ENCODE peak calls at places on chromosome 21, in nine cellular contexts. O, X, Z, A, Q, C, G, S and B are unnamed samples.

GRCh38 chr21:33078907-33079582 is 9.1 kb downstream of the OLIG1 start:
- DNase-seq in O (peak), X (peak), Z (no peak), A (no peak), Q (peak), C (peak), G (no peak), S (peak), B (peak)

GRCh38 chr21:38376693-38377092 is 119.9 kb downstream of the KCNJ15 start:
- DNase-seq in O (no peak), X (no peak), Z (peak), A (no peak), Q (no peak), C (no peak), G (no peak), S (no peak), B (no peak)

GRCh38 chr21:26007911-26008579 is 162.5 kb downstream of the APP start:
- DNase-seq in O (peak), X (no peak), Z (no peak), A (no peak), Q (no peak), C (no peak), G (no peak), S (no peak), B (no peak)

GRCh38 chr21:40043423-40043822 is 176.2 kb downstream of the PCP4 start:
- DNase-seq in O (no peak), X (no peak), Z (no peak), A (no peak), Q (no peak), C (no peak), G (no peak), S (no peak), B (no peak)

GRCh38 chr21:14870841-14871126 is 194.0 kb downstream of the NRIP1 start:
- DNase-seq in O (no peak), X (no peak), Z (no peak), A (no peak), Q (no peak), C (no peak), G (no peak), S (no peak), B (no peak)

GRCh38 chr21:25313891-25314646 is 293.2 kb downstream of the MRPL39 start:
- DNase-seq in O (peak), X (no peak), Z (no peak), A (no peak), Q (no peak), C (no peak), G (no peak), S (no peak), B (no peak)

GRCh38 chr21:37071561-37072238 is 1.2 kb downstream of the PIGP start:
- DNase-seq in O (peak), X (no peak), Z (peak), A (peak), Q (peak), C (no peak), G (peak), S (peak), B (peak)

GRCh38 chr21:15210235-15210678 is 145.5 kb upstream of the NRIP1 start:
- DNase-seq in O (no peak), X (no peak), Z (no peak), A (peak), Q (peak), C (no peak), G (no peak), S (no peak), B (peak)

GRCh38 chr21:36044056-36044455 is 16.3 kb downstream of the SETD4 start:
- DNase-seq in O (no peak), X (no peak), Z (no peak), A (peak), Q (no peak), C (no peak), G (no peak), S (peak), B (no peak)

GRCh38 chr21:34180406-34180805 is 107.0 kb downstream of the MRPS6 start:
- DNase-seq in O (no peak), X (no peak), Z (no peak), A (no peak), Q (no peak), C (no peak), G (no peak), S (no peak), B (no peak)

GRCh38 chr21:33309778-33310177 is 15.0 kb upstream of the IFNAR1 start:
- DNase-seq in O (no peak), X (no peak), Z (no peak), A (no peak), Q (no peak), C (no peak), G (no peak), S (peak), B (no peak)

GRCh38 chr21:16124397-16125130 is 394.8 kb downstream of the USP25 start:
- DNase-seq in O (peak), X (no peak), Z (peak), A (no peak), Q (no peak), C (no peak), G (no peak), S (no peak), B (no peak)

GRCh38 chr21:32256226-32256625 is 22.6 kb downstream of the MIS18A start:
- DNase-seq in O (no peak), X (no peak), Z (no peak), A (no peak), Q (no peak), C (no peak), G (no peak), S (no peak), B (no peak)

GRCh38 chr21:29232601-29233541 is 65.9 kb upstream of the BACH1 start:
- DNase-seq in O (peak), X (no peak), Z (no peak), A (no peak), Q (no peak), C (no peak), G (no peak), S (no peak), B (no peak)

GRCh38 chr21:34807146-34807880 is 138.5 kb downstream of the CLIC6 start:
- DNase-seq in O (peak), X (no peak), Z (no peak), A (peak), Q (no peak), C (no peak), G (no peak), S (no peak), B (no peak)

GRCh38 chr21:31347435-31348032 is 3.5 kb upstream of the TIAM1 start:
- DNase-seq in O (peak), X (no peak), Z (no peak), A (no peak), Q (no peak), C (no peak), G (no peak), S (no peak), B (no peak)

GRCh38 chr21:35120631-35121180 is 71.6 kb upstream of the RUNX1 start:
- DNase-seq in O (no peak), X (no peak), Z (no peak), A (no peak), Q (no peak), C (no peak), G (no peak), S (no peak), B (no peak)

GRCh38 chr21:46229133-46229922 is 754 bp upstream of the LSS start:
- DNase-seq in O (no peak), X (no peak), Z (peak), A (no peak), Q (peak), C (peak), G (no peak), S (no peak), B (peak)

GRCh38 chr21:46226146-46226545 is 2.4 kb downstream of the LSS start:
- DNase-seq in O (peak), X (no peak), Z (no peak), A (peak), Q (no peak), C (no peak), G (peak), S (no peak), B (no peak)

GRCh38 chr21:46228345-46229051 is at the start of gene LSS:
- DNase-seq in O (peak), X (peak), Z (peak), A (peak), Q (peak), C (peak), G (peak), S (peak), B (peak)

GRCh38 chr21:46227811-46228344 is 696 bp downstream of the LSS start:
- DNase-seq in O (no peak), X (no peak), Z (no peak), A (no peak), Q (no peak), C (no peak), G (no peak), S (no peak), B (peak)

DNA sequence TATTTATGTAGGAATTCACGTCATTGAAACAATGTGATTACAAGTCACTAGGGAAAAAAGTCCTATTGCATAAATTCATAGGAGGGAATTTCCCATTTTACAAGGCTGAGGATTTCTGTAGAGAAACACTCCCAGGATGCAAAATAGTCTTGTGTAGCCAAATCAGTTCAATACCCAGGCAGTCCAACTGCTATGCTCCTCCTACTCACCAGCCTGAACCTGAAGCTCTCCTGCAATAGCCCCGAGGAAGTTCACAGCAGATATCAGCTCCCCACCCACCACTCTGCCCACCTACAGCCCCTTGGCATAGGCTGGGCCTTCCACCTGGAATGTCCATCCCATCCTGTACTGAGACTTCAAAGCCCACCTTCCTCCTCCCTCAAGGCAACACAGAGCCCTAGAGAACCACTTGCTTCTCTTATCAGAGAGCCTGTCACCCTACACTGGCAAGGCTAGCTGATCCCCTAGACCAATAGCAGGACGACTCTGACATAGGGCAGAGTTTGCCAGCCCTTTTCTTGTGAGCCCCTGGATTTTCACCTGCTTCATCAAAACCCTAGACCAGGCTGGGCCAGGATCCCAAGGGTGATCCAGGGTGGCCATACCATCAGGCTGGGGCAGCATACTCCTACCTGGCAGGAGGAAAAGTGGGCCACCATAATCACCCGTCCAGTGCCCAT is 1.5 kb downstream of the LSS start:
- DNase-seq in O (peak), X (no peak), Z (no peak), A (no peak), Q (peak), C (no peak), G (no peak), S (peak), B (peak)
- TF ChIP-seq POLR2A in O (peak), X (no peak), Z (no peak), A (no peak), Q (no peak), C (no peak), G (no peak), S (no peak), B (no peak)

GRCh38 chr21:42545745-42546144 is 32.1 kb downstream of the SLC37A1 start:
- DNase-seq in O (no peak), X (no peak), Z (no peak), A (no peak), Q (no peak), C (no peak), G (no peak), S (no peak), B (no peak)

GRCh38 chr21:42546433-42546832 is 32.8 kb downstream of the SLC37A1 start:
- DNase-seq in O (no peak), X (no peak), Z (no peak), A (no peak), Q (no peak), C (no peak), G (no peak), S (peak), B (no peak)

GRCh38 chr21:42548687-42549406 is 35.2 kb downstream of the SLC37A1 start:
- DNase-seq in O (no peak), X (no peak), Z (no peak), A (peak), Q (no peak), C (no peak), G (no peak), S (no peak), B (no peak)

GRCh38 chr21:42547906-42548365 is 34.3 kb downstream of the SLC37A1 start:
- DNase-seq in O (no peak), X (no peak), Z (no peak), A (peak), Q (no peak), C (no peak), G (no peak), S (no peak), B (no peak)

DNA sequence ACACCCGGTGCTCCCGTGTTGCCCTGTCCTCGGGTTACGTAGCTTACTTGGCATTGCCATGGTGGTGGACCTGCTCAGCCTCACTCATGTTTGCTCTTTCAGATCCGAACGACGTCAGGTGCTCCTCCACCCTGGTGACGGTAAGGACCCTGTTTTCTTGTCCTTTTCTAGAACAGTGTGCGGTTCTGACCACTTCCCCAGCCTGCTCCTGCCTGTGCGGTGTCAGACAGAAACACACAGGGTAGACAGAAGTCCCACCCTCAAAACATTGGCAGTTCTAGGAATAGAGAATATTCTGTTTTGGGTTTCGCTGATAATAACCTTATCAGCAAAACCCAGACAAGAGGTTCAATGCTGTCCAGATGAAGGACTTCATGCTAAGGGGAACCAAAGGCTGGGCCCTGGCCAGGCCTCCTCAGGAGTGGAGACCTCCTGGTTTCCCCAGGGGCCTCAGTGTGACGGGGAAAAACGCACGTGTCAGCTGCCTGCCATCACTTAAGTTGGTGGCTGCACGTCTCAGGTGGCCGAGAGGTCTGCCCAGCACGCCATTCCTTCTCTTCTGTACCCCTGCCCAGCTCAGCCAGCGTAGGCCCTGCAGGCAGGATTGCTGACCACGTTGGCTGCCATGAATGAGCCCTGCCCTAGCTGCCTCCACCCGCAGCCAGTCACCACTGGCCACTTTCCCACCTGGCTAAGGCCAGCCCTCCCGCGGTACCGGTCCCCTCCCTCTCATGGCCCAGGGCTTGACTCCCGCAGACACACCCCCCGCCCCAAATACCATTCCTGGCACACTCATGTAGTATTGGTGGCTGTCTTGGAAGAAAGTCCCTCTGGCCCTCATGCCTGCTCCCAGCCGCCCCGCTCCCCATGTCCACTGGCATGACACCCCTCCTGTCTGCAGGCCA is 33.6 kb downstream of the SLC37A1 start:
- DNase-seq in O (no peak), X (no peak), Z (no peak), A (peak), Q (no peak), C (no peak), G (no peak), S (peak), B (no peak)
- TF ChIP-seq POLR2A in O (no peak), X (no peak), Z (no peak), A (no peak), Q (no peak), C (no peak), G (no peak), S (no peak), B (no peak)

DNA sequence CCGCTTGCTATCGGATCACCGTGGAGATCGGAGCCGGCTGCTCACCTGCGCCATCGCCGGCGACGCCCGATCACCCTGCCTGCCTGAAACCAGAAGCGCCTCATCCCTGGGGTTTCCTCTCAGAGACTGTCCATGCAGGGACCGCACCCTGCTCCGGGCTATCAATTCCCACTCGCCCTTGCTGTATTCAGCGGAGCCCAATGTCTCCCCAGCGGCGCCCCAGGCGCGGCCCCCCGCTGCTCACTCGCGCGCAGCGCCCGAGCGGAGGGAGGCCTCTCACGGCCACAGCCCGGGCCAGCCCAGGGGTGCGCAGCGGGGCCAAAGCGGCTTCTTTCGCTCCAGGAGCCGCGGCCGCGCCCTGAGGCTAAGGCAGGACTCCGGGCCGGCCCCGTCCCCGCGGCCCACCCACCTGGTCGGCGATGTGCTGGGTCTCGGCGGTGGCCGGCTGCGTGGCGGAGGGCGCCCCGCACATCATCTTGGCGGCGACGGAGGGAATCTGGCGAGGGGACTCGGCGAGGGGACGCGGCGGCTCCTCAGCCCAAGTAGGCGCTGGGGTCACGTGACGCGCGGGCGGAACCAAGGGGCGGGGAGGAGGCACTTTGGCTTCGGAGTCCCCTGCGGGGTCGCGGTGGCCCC is at the start of gene CSTB:
- DNase-seq in O (peak), X (peak), Z (peak), A (peak), Q (peak), C (peak), G (peak), S (peak), B (peak)
- TF ChIP-seq POLR2A in O (peak), X (peak), Z (peak), A (peak), Q (peak), C (peak), G (peak), S (peak), B (peak)

DNA sequence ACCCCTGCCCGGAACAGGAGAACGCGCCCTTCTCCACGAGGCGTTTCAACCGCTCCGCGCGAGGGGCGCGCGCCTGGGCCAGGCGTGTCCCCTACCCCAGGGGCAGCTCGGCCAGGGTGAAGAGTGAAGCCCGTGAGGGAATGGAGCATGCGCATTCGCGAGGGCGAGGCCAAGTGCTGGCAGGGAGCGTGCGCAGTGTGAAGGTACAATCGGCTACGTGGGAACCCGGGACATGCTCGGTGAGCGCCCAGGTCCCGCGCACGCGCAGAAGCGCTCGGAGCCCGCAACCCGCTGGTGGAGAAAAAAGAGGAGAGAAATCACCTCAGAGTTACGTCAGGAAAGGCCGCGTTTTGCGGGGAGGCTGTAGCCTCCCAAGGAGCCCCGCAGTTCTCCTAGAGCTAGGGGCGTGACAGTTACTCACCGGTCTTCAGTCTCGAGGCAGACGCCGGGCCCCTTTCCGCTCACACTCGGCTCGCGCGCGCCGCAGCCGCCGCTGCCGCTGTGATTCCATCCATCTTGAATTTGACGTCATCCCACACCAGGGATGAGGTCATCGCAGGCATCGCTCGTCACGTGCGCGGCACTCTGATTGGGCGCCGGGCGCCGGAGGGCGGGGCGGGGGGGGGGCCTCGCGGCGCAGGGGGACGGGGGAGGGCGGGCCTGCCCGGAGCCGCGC is at the start of gene ZBTB21:
- DNase-seq in O (peak), X (peak), Z (peak), A (peak), Q (peak), C (peak), G (peak), S (peak), B (peak)
- TF ChIP-seq POLR2A in O (peak), X (peak), Z (peak), A (peak), Q (peak), C (peak), G (peak), S (peak), B (no peak)

GRCh38 chr21:43342301-43342881 is 84.5 kb downstream of the SIK1 start:
- DNase-seq in O (no peak), X (no peak), Z (no peak), A (no peak), Q (no peak), C (no peak), G (no peak), S (no peak), B (no peak)

GRCh38 chr21:43343992-43344886 is 82.7 kb downstream of the SIK1 start:
- DNase-seq in O (no peak), X (no peak), Z (no peak), A (no peak), Q (peak), C (no peak), G (no peak), S (peak), B (no peak)

GRCh38 chr21:43341349-43342163 is 85.4 kb downstream of the SIK1 start:
- DNase-seq in O (peak), X (no peak), Z (no peak), A (no peak), Q (no peak), C (no peak), G (peak), S (no peak), B (no peak)

GRCh38 chr21:43345046-43345745 is 81.7 kb downstream of the SIK1 start:
- DNase-seq in O (no peak), X (no peak), Z (no peak), A (no peak), Q (no peak), C (no peak), G (no peak), S (no peak), B (no peak)

GRCh38 chr21:43343095-43343991 is 83.6 kb downstream of the SIK1 start:
- DNase-seq in O (no peak), X (no peak), Z (no peak), A (peak), Q (peak), C (no peak), G (no peak), S (peak), B (no peak)
- TF ChIP-seq POLR2A in O (no peak), X (no peak), Z (peak), A (no peak), Q (peak), C (no peak), G (no peak), S (peak), B (no peak)